ENCODE peak calls at places on chromosomes 1 and 21, in nine cellular contexts. One of them, this sample, is unnamed.

GRCh38 chr21:44391345-44392091 is 38.1 kb downstream of the TRPM2 start:
- DNase-seq in SK-N-DZ: no peak
- DNase-seq in hypothalamus: no peak
- DNase-seq in WTC11: no peak
- DNase-seq in HTR-8/SVneo: no peak
- DNase-seq in NCI-H345: no peak
- DNase-seq in neural crest cell: no peak
- DNase-seq in NCI-H1105: no peak
- DNase-seq in fibroblast of mammary gland: no peak
- DNase-seq in this sample: no peak

GRCh38 chr21:21688877-21689276 is 690.7 kb downstream of the NCAM2 start:
- DNase-seq in SK-N-DZ: no peak
- DNase-seq in NCI-H345: peak; percentile 9
- DNase-seq in HTR-8/SVneo: no peak
- DNase-seq in neural crest cell: no peak
- DNase-seq in WTC11: peak; percentile 61
- DNase-seq in hypothalamus: no peak
- DNase-seq in fibroblast of mammary gland: peak; percentile 50
- DNase-seq in NCI-H1105: peak; percentile 1
- DNase-seq in this sample: no peak

GRCh38 chr21:41616063-41616591 is 108.2 kb upstream of the TMPRSS2 start:
- DNase-seq in NCI-H1105: no peak
- DNase-seq in HTR-8/SVneo: no peak
- DNase-seq in hypothalamus: no peak
- DNase-seq in SK-N-DZ: no peak
- DNase-seq in NCI-H345: no peak
- DNase-seq in fibroblast of mammary gland: peak; percentile 93
- DNase-seq in WTC11: no peak
- DNase-seq in neural crest cell: no peak
- DNase-seq in this sample: no peak

GRCh38 chr1:52842643-52843310 is at the start of gene ZYG11A:
- DNase-seq in hypothalamus: no peak
- DNase-seq in NCI-H1105: peak; percentile 86
- DNase-seq in NCI-H345: peak; percentile 78
- DNase-seq in HTR-8/SVneo: peak; percentile 82
- DNase-seq in SK-N-DZ: peak; percentile 78
- DNase-seq in fibroblast of mammary gland: peak; percentile 54
- DNase-seq in neural crest cell: peak; percentile 59
- DNase-seq in WTC11: peak; percentile 80
- DNase-seq in this sample: no peak

GRCh38 chr1:27445177-27445936 is 44.6 kb downstream of the WASF2 start:
- DNase-seq in NCI-H1105: no peak
- DNase-seq in fibroblast of mammary gland: no peak
- DNase-seq in WTC11: no peak
- DNase-seq in NCI-H345: no peak
- DNase-seq in HTR-8/SVneo: no peak
- DNase-seq in hypothalamus: no peak
- DNase-seq in SK-N-DZ: no peak
- DNase-seq in neural crest cell: no peak
- DNase-seq in this sample: no peak

GRCh38 chr1:1098656-1099425 is 17.0 kb downstream of the C1orf159 start:
- DNase-seq in hypothalamus: no peak
- DNase-seq in NCI-H1105: no peak
- DNase-seq in WTC11: no peak
- DNase-seq in neural crest cell: no peak
- DNase-seq in NCI-H345: no peak
- DNase-seq in SK-N-DZ: no peak
- DNase-seq in HTR-8/SVneo: no peak
- DNase-seq in fibroblast of mammary gland: no peak
- DNase-seq in this sample: no peak

GRCh38 chr1:170126691-170127090 is 19.1 kb upstream of the NTMT2 start:
- DNase-seq in NCI-H345: no peak
- DNase-seq in WTC11: peak; percentile 11
- DNase-seq in hypothalamus: no peak
- DNase-seq in NCI-H1105: no peak
- DNase-seq in HTR-8/SVneo: no peak
- DNase-seq in SK-N-DZ: no peak
- DNase-seq in fibroblast of mammary gland: peak; percentile 83
- DNase-seq in neural crest cell: no peak
- DNase-seq in this sample: no peak

GRCh38 chr1:1206376-1207253 is at the start of gene TNFRSF18:
- DNase-seq in neural crest cell: no peak
- DNase-seq in hypothalamus: no peak
- DNase-seq in SK-N-DZ: no peak
- DNase-seq in WTC11: peak; percentile 57
- DNase-seq in HTR-8/SVneo: no peak
- DNase-seq in NCI-H1105: no peak
- DNase-seq in fibroblast of mammary gland: no peak
- DNase-seq in NCI-H345: peak; percentile 7
- DNase-seq in this sample: no peak

GRCh38 chr1:165876121-165876520 is 48.7 kb downstream of the UCK2 start:
- DNase-seq in WTC11: no peak
- DNase-seq in NCI-H345: no peak
- DNase-seq in HTR-8/SVneo: no peak
- DNase-seq in SK-N-DZ: no peak
- DNase-seq in NCI-H1105: no peak
- DNase-seq in fibroblast of mammary gland: no peak
- DNase-seq in hypothalamus: no peak
- DNase-seq in neural crest cell: no peak
- DNase-seq in this sample: no peak

GRCh38 chr1:200305806-200306205 is 104.0 kb downstream of the ZNF281 start:
- DNase-seq in neural crest cell: no peak
- DNase-seq in WTC11: no peak
- DNase-seq in hypothalamus: no peak
- DNase-seq in SK-N-DZ: no peak
- DNase-seq in HTR-8/SVneo: no peak
- DNase-seq in fibroblast of mammary gland: no peak
- DNase-seq in NCI-H1105: no peak
- DNase-seq in NCI-H345: no peak
- DNase-seq in this sample: no peak

GRCh38 chr21:46661211-46661625 is 25.7 kb downstream of the PRMT2 start:
- DNase-seq in fibroblast of mammary gland: peak; percentile 85
- DNase-seq in NCI-H345: no peak
- DNase-seq in NCI-H1105: no peak
- DNase-seq in WTC11: peak; percentile 74
- DNase-seq in SK-N-DZ: no peak
- DNase-seq in neural crest cell: peak; percentile 48
- DNase-seq in hypothalamus: peak; percentile 45
- DNase-seq in HTR-8/SVneo: peak; percentile 56
- DNase-seq in this sample: peak; percentile 22

This sample was measured in NCI-H2107.